ENCODE peak calls at places on chromosomes 5 and 9, in nine cellular contexts. P is left ventricle myocardium inferior; U is IMR-90; H is endothelial cell of umbilical vein; B is CD8-positive, alpha-beta memory T cell; I is ovary; L is breast epithelium; X is psoas muscle; G is colonic mucosa. E is an unnamed sample. For H3K4me1, the result is how much of the 10 kb centered on the place peaks cover.

GRCh38 chr5:50853151-50853550 is 186.7 kb downstream of the PARP8 start:
- DNase-seq in P (peak), U (no peak), H (no peak), B (no peak), I (no peak), L (no peak), X (no peak), G (no peak), E (no peak)

GRCh38 chr5:133415906-133416305 is 196.4 kb downstream of the FSTL4 start:
- DNase-seq in P (no peak), U (no peak), H (no peak), B (no peak), I (no peak), L (no peak), X (no peak), G (no peak), E (no peak)

GRCh38 chr5:137498736-137499505 is at the start of gene SPOCK1:
- DNase-seq in P (peak), U (peak), H (peak), B (peak), I (peak), L (peak), X (peak), G (peak), E (peak)

GRCh38 chr5:37847978-37848425 is 8.2 kb upstream of the GDNF start:
- DNase-seq in P (no peak), U (peak), H (peak), B (no peak), I (no peak), L (no peak), X (peak), G (no peak), E (no peak)

GRCh38 chr9:109456811-109457210 is 41.3 kb downstream of the PTPN3 start:
- DNase-seq in P (no peak), U (no peak), H (no peak), B (no peak), I (no peak), L (no peak), X (no peak), G (no peak), E (no peak)

GRCh38 chr9:15722888-15723287 is 170.0 kb downstream of the CCDC171 start:
- DNase-seq in P (no peak), U (peak), H (no peak), B (no peak), I (no peak), L (no peak), X (no peak), G (no peak), E (no peak)

GRCh38 chr9:3516667-3517330 is 9.0 kb downstream of the RFX3 start:
- DNase-seq in P (no peak), U (no peak), H (no peak), B (no peak), I (no peak), L (no peak), X (peak), G (no peak), E (no peak)

GRCh38 chr5:141908796-141909195 is 14.9 kb upstream of the DELE1 start:
- DNase-seq in P (no peak), U (peak), H (no peak), B (no peak), I (no peak), L (no peak), X (no peak), G (no peak), E (no peak)

GRCh38 chr9:106019017-106019692 is 324.8 kb downstream of the TMEM38B start:
- DNase-seq in P (no peak), U (no peak), H (no peak), B (no peak), I (peak), L (no peak), X (no peak), G (no peak), E (no peak)

GRCh38 chr5:31682847-31683246 is 43.9 kb downstream of the PDZD2 start:
- DNase-seq in P (no peak), U (no peak), H (no peak), B (no peak), I (no peak), L (no peak), X (no peak), G (no peak), E (no peak)

GRCh38 chr9:136671646-136672430 is 9.1 kb downstream of the EGFL7 start:
- DNase-seq in P (no peak), U (no peak), H (peak), B (no peak), I (peak), L (no peak), X (no peak), G (no peak), E (no peak)

GRCh38 chr5:179416906-179417470 is 71.7 kb upstream of the ADAMTS2 start:
- DNase-seq in P (no peak), U (no peak), H (no peak), B (no peak), I (no peak), L (no peak), X (no peak), G (peak), E (no peak)

GRCh38 chr5:160167623-160168165 is 48.4 kb upstream of the PWWP2A start:
- DNase-seq in P (no peak), U (no peak), H (no peak), B (no peak), I (no peak), L (no peak), X (no peak), G (no peak), E (no peak)

GRCh38 chr5:125274938-125275759 is 528.7 kb upstream of the ZNF608 start:
- DNase-seq in P (no peak), U (peak), H (peak), B (no peak), I (no peak), L (no peak), X (no peak), G (no peak), E (no peak)

GRCh38 chr5:114789773-114790402 is 379.8 kb downstream of the TRIM36 start:
- DNase-seq in P (no peak), U (no peak), H (no peak), B (no peak), I (no peak), L (no peak), X (no peak), G (no peak), E (no peak)

GRCh38 chr9:91489391-91489899 is 65.8 kb upstream of the NFIL3 start:
- DNase-seq in P (no peak), U (peak), H (no peak), B (no peak), I (no peak), L (no peak), X (no peak), G (no peak), E (no peak)

GRCh38 chr9:138020120-138020794 is 142.7 kb downstream of the CACNA1B start:
- DNase-seq in P (no peak), U (no peak), H (no peak), B (no peak), I (no peak), L (no peak), X (peak), G (no peak), E (no peak)

GRCh38 chr9:98256632-98257218 is 1.3 kb upstream of the TBC1D2 start:
- DNase-seq in P (no peak), U (no peak), H (no peak), B (peak), I (no peak), L (no peak), X (no peak), G (no peak), E (no peak)

GRCh38 chr9:134034215-134035040 is 9.1 kb downstream of the BRD3OS start:
- DNase-seq in P (no peak), U (no peak), H (no peak), B (no peak), I (no peak), L (no peak), X (no peak), G (no peak), E (no peak)

GRCh38 chr9:109507421-109507838 is 9.3 kb upstream of the PTPN3 start:
- DNase-seq in P (no peak), U (peak), H (peak), B (no peak), I (no peak), L (peak), X (peak), G (no peak), E (no peak)

GRCh38 chr5:28748446-28748845 is 1710.1 kb upstream of the CDH9 start:
- DNase-seq in P (no peak), U (no peak), H (no peak), B (no peak), I (no peak), L (no peak), X (no peak), G (no peak), E (no peak)

GRCh38 chr5:40618926-40619325 is 60.8 kb upstream of the PTGER4 start:
- DNase-seq in P (no peak), U (no peak), H (no peak), B (no peak), I (no peak), L (no peak), X (no peak), G (no peak), E (no peak)

GRCh38 chr5:58773744-58774441 is 191.0 kb downstream of the RAB3C start:
- DNase-seq in P (peak), U (no peak), H (no peak), B (no peak), I (peak), L (no peak), X (peak), G (no peak), E (peak)

GRCh38 chr9:21210311-21210710 is 3.4 kb upstream of the IFNA10 start:
- DNase-seq in P (no peak), U (no peak), H (no peak), B (no peak), I (no peak), L (no peak), X (no peak), G (no peak), E (no peak)

GRCh38 chr9:107631788-107632187 is 142.2 kb upstream of the KLF4 start:
- DNase-seq in P (no peak), U (no peak), H (no peak), B (no peak), I (no peak), L (peak), X (no peak), G (no peak), E (no peak)

GRCh38 chr9:12666813-12667212 is 26.4 kb upstream of the TYRP1 start:
- DNase-seq in P (no peak), U (no peak), H (peak), B (no peak), I (no peak), L (no peak), X (no peak), G (no peak), E (no peak)

GRCh38 chr9:107277801-107278200 is 5.3 kb upstream of the RAD23B start:
- DNase-seq in P (no peak), U (no peak), H (no peak), B (no peak), I (no peak), L (no peak), X (no peak), G (no peak), E (no peak)

GRCh38 chr5:80069251-80069650 is 34.1 kb downstream of the THBS4 start:
- DNase-seq in P (no peak), U (no peak), H (no peak), B (no peak), I (no peak), L (no peak), X (no peak), G (no peak), E (no peak)

GRCh38 chr9:90909225-90909624 is 107.6 kb downstream of the SYK start:
- DNase-seq in P (no peak), U (no peak), H (no peak), B (no peak), I (no peak), L (no peak), X (no peak), G (no peak), E (no peak)

GRCh38 chr5:8721536-8721935 is 824.3 kb downstream of the SEMA5A start:
- DNase-seq in P (no peak), U (no peak), H (no peak), B (no peak), I (no peak), L (no peak), X (no peak), G (no peak), E (no peak)

DNA sequence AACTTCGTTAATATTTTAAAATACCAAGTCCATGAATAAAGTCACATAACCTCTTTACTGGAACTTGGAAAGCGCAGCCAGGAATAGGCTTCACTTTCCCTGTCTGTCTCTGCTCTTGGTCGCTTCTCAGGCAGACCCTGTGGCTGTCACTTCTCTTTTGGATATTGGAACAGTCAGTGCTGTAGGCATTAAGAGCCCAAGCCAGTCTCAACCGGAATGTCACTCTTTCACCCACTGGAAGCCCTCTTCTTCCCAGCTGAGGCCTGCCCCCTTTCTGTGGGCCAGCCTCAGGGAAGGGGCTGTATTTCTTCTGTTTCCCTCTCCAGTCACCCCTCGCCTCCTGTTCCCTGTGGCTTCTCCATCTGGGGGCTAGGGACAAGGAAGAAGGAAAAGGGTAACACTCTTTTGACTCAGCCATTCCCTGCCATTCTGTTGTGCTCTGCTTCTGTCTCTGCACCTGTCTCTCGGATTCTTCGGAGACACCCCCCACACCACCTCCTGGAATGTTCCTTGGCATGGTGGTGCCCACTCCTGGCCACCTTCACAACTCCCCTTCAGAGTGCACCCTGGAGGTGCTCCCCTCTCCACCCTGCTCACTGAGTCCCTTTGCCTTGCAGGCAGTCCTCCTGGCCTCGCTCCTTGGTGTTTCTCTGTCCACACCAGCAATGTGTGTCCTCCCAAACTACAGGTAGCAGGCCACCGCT is 103.4 kb downstream of the TRIO start:
- DNase-seq in P (no peak), U (no peak), H (no peak), B (no peak), I (no peak), L (no peak), X (no peak), G (no peak), E (no peak)
- H3K4me1 ChIP-seq in P (half or more), U (half or more), H (under half), B (under half), I (under half), L (under half), X (half or more), G (under half), E (under half)

GRCh38 chr5:39164529-39165402 is 54.6 kb downstream of the FYB1 start:
- DNase-seq in P (no peak), U (peak), H (no peak), B (no peak), I (no peak), L (no peak), X (no peak), G (no peak), E (no peak)
- H3K4me1 ChIP-seq in P (under half), U (under half), H (under half), B (half or more), I (under half), L (under half), X (under half), G (under half), E (under half)

GRCh38 chr9:87278971-87279731 is 218.5 kb upstream of the DAPK1 start:
- DNase-seq in P (no peak), U (peak), H (no peak), B (no peak), I (no peak), L (no peak), X (no peak), G (no peak), E (no peak)
- H3K4me1 ChIP-seq in P (under half), U (under half), H (under half), B (under half), I (under half), L (under half), X (under half), G (under half), E (under half)

GRCh38 chr9:72871685-72872084 is 81.2 kb downstream of the ALDH1A1 start:
- DNase-seq in P (no peak), U (peak), H (peak), B (no peak), I (no peak), L (no peak), X (no peak), G (no peak), E (no peak)
- H3K4me1 ChIP-seq in P (under half), U (under half), H (under half), B (under half), I (under half), L (under half), X (under half), G (under half), E (under half)

GRCh38 chr9:127788337-127789011 is 2.6 kb downstream of the CDK9 start:
- DNase-seq in P (no peak), U (no peak), H (no peak), B (no peak), I (no peak), L (no peak), X (no peak), G (no peak), E (peak)
- H3K4me1 ChIP-seq in P (half or more), U (under half), H (under half), B (under half), I (under half), L (under half), X (under half), G (under half), E (under half)

DNA sequence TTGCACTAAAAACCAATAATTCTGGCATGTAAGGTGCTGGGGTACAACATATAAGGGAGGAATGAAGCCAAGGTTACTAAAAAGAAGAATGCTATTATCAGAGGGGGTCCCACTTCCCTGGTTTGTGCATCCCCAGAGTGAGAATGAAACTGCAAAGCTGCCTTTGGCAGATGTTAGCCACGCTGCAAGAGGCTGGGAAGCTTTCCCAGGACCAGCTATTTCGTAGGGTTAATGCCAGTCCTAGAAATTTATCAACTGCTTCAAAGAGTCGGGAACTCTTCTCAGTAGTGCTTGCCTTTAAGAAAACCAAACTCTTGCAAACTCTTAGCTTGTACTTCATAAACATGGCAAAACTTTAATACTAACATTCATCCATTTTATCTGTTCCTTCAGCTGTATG is 87.5 kb upstream of the NR5A1 start:
- DNase-seq in P (no peak), U (peak), H (no peak), B (no peak), I (no peak), L (no peak), X (no peak), G (no peak), E (no peak)
- H3K4me1 ChIP-seq in P (under half), U (under half), H (under half), B (under half), I (under half), L (under half), X (under half), G (under half), E (under half)

DNA sequence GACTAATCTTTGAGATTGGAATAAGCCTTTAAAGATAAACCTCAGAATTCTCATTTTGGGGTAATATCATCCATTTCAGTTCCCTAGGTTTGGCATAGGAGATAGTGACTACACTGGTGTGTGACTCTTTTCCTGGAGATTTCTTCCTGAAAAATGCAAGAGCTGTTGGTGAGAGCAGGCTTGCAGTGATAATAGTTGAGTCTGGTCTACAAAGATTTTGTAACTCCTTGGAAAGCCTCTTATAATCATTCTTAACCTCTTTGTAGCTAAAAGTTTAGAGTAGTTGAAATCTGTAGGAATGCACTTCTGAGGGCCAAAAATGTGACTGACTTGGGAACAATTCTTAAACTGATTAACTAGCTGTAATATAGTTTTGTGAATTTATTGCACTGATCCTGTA is 23.5 kb downstream of the RANBP17 start:
- DNase-seq in P (no peak), U (peak), H (no peak), B (no peak), I (no peak), L (no peak), X (no peak), G (no peak), E (no peak)
- H3K4me1 ChIP-seq in P (under half), U (under half), H (under half), B (under half), I (under half), L (under half), X (under half), G (under half), E (under half)

GRCh38 chr5:150574818-150575537 is 65.5 kb upstream of the SYNPO start:
- DNase-seq in P (no peak), U (no peak), H (no peak), B (no peak), I (peak), L (no peak), X (no peak), G (no peak), E (no peak)
- H3K4me1 ChIP-seq in P (under half), U (under half), H (under half), B (under half), I (under half), L (under half), X (under half), G (under half), E (under half)

DNA sequence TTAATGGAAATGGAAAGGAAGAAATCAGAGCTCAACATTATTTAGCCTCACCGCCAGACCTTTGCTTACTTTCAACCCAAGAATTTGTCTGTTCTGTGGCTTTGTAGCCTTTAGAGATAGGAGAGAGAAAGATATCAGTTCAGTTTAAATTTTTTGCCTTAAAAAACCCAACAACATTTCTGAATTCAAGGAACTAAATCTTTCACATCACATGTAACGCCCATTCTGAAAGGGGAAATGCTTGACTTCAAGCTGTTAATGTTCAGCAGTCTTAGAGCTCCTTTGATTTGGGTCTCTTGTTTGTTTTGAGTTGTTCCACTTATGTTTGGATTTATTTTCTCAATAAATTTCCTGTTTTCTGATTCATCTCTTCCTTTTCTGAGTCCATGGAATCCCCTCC is 294.5 kb downstream of the ARHGAP26 start:
- DNase-seq in P (no peak), U (no peak), H (peak), B (no peak), I (no peak), L (no peak), X (no peak), G (no peak), E (no peak)
- H3K4me1 ChIP-seq in P (half or more), U (under half), H (under half), B (under half), I (under half), L (under half), X (half or more), G (under half), E (under half)

E was measured in pancreas.